ENCODE peak calls at places on chromosome 7, in six cellular contexts. One of them, this sample, is unnamed. For H3K4me1, the result is how much of the 10 kb centered on the place peaks cover.

GRCh38 chr7:157017639-157018327 is 7.3 kb upstream of the MNX1 start:
- DNase-seq in tibial nerve: no peak
- DNase-seq in IMR-90: no peak
- DNase-seq in heart left ventricle: no peak
- DNase-seq in HCT116: no peak
- DNase-seq in GM23248: no peak
- DNase-seq in this sample: no peak

GRCh38 chr7:29569648-29570047 is 6.0 kb downstream of the PRR15 start:
- DNase-seq in heart left ventricle: no peak
- DNase-seq in HCT116: no peak
- DNase-seq in GM23248: no peak
- DNase-seq in tibial nerve: no peak
- DNase-seq in IMR-90: no peak
- DNase-seq in this sample: no peak

GRCh38 chr7:74165867-74166593 is 8.1 kb upstream of the EIF4H start:
- DNase-seq in HCT116: no peak
- DNase-seq in heart left ventricle: no peak
- DNase-seq in IMR-90: no peak
- DNase-seq in GM23248: no peak
- DNase-seq in tibial nerve: no peak
- DNase-seq in this sample: no peak

GRCh38 chr7:66281678-66282593 is 76.8 kb downstream of the TPST1 start:
- DNase-seq in tibial nerve: no peak
- DNase-seq in HCT116: peak
- DNase-seq in IMR-90: peak
- DNase-seq in heart left ventricle: no peak
- DNase-seq in GM23248: peak
- DNase-seq in this sample: peak

GRCh38 chr7:128409435-128410091 is at the start of gene IMPDH1:
- DNase-seq in GM23248: peak
- DNase-seq in heart left ventricle: peak
- DNase-seq in HCT116: no peak
- DNase-seq in IMR-90: peak
- DNase-seq in tibial nerve: peak
- DNase-seq in this sample: peak

GRCh38 chr7:98251251-98251843 is 685 bp downstream of the TECPR1 start:
- DNase-seq in IMR-90: no peak
- DNase-seq in tibial nerve: peak
- DNase-seq in heart left ventricle: no peak
- DNase-seq in HCT116: no peak
- DNase-seq in GM23248: peak
- DNase-seq in this sample: no peak

GRCh38 chr7:77954773-77955562 is 156.4 kb downstream of the PHTF2 start:
- DNase-seq in IMR-90: peak
- DNase-seq in HCT116: no peak
- DNase-seq in heart left ventricle: no peak
- DNase-seq in tibial nerve: no peak
- DNase-seq in GM23248: peak
- DNase-seq in this sample: no peak

GRCh38 chr7:70542750-70543376 is 589.1 kb upstream of the GALNT17 start:
- DNase-seq in heart left ventricle: no peak
- DNase-seq in IMR-90: no peak
- DNase-seq in HCT116: no peak
- DNase-seq in tibial nerve: no peak
- DNase-seq in GM23248: peak
- DNase-seq in this sample: no peak

GRCh38 chr7:6011541-6011940 is 2.5 kb downstream of the AIMP2 start:
- DNase-seq in IMR-90: no peak
- DNase-seq in HCT116: no peak
- DNase-seq in heart left ventricle: no peak
- DNase-seq in tibial nerve: no peak
- DNase-seq in GM23248: no peak
- DNase-seq in this sample: no peak

GRCh38 chr7:116128139-116128538 is 82.2 kb upstream of the TES start:
- DNase-seq in GM23248: no peak
- DNase-seq in HCT116: no peak
- DNase-seq in tibial nerve: no peak
- DNase-seq in IMR-90: no peak
- DNase-seq in heart left ventricle: no peak
- DNase-seq in this sample: no peak

GRCh38 chr7:110084177-110084807 is 1006.6 kb upstream of the LRRN3 start:
- DNase-seq in HCT116: no peak
- DNase-seq in GM23248: no peak
- DNase-seq in heart left ventricle: no peak
- DNase-seq in tibial nerve: no peak
- DNase-seq in IMR-90: peak
- DNase-seq in this sample: no peak

GRCh38 chr7:107078517-107078966 is 34.0 kb downstream of the PRKAR2B start:
- DNase-seq in tibial nerve: no peak
- DNase-seq in IMR-90: peak
- DNase-seq in heart left ventricle: no peak
- DNase-seq in HCT116: peak
- DNase-seq in GM23248: peak
- DNase-seq in this sample: no peak

GRCh38 chr7:15305002-15305600 is 256.7 kb downstream of the AGMO start:
- DNase-seq in HCT116: peak
- DNase-seq in GM23248: peak
- DNase-seq in tibial nerve: peak
- DNase-seq in IMR-90: peak
- DNase-seq in heart left ventricle: no peak
- DNase-seq in this sample: no peak

GRCh38 chr7:112280267-112280666 is 73.8 kb downstream of the ZNF277 start:
- DNase-seq in IMR-90: no peak
- DNase-seq in HCT116: no peak
- DNase-seq in GM23248: no peak
- DNase-seq in tibial nerve: no peak
- DNase-seq in heart left ventricle: no peak
- DNase-seq in this sample: no peak

GRCh38 chr7:732094-732541 is 5.0 kb upstream of the PRKAR1B start:
- DNase-seq in GM23248: no peak
- DNase-seq in HCT116: peak
- DNase-seq in heart left ventricle: peak
- DNase-seq in IMR-90: no peak
- DNase-seq in tibial nerve: no peak
- DNase-seq in this sample: no peak

GRCh38 chr7:2757904-2758672 is 70.1 kb downstream of the AMZ1 start:
- DNase-seq in IMR-90: peak
- DNase-seq in heart left ventricle: no peak
- DNase-seq in tibial nerve: peak
- DNase-seq in GM23248: peak
- DNase-seq in HCT116: peak
- DNase-seq in this sample: no peak
- H3K4me1 ChIP-seq in IMR-90: under half
- H3K4me1 ChIP-seq in heart left ventricle: under half
- H3K4me1 ChIP-seq in tibial nerve: under half
- H3K4me1 ChIP-seq in GM23248: half or more
- H3K4me1 ChIP-seq in HCT116: under half
- H3K4me1 ChIP-seq in this sample: under half

DNA sequence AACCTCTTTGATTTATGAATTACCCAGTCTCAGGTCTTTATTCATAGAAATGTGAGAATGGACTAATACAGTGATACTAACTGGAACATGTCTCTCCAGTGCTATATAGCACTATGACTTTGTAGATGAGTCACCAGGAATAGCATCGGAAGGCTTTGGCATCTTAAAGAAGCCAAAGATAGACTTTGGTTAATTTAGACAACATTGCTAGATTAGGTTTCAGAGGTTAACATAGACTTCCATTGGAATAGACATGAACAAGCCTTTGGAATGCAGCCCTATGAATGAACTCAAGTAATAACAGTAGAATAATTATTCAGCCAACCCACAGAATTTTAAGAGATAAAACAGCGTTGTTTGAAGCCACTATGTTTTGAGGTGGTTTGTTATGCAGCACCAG is 169.2 kb downstream of the HGF start:
- DNase-seq in heart left ventricle: no peak
- DNase-seq in HCT116: no peak
- DNase-seq in tibial nerve: no peak
- DNase-seq in GM23248: peak
- DNase-seq in IMR-90: peak
- DNase-seq in this sample: no peak
- H3K4me1 ChIP-seq in heart left ventricle: under half
- H3K4me1 ChIP-seq in HCT116: under half
- H3K4me1 ChIP-seq in tibial nerve: under half
- H3K4me1 ChIP-seq in GM23248: under half
- H3K4me1 ChIP-seq in IMR-90: under half
- H3K4me1 ChIP-seq in this sample: under half

GRCh38 chr7:82760831-82761230 is 317.3 kb upstream of the CACNA2D1 start:
- DNase-seq in heart left ventricle: no peak
- DNase-seq in tibial nerve: no peak
- DNase-seq in HCT116: no peak
- DNase-seq in GM23248: no peak
- DNase-seq in IMR-90: peak
- DNase-seq in this sample: no peak

GRCh38 chr7:82762880-82763279 is 319.3 kb upstream of the CACNA2D1 start:
- DNase-seq in tibial nerve: no peak
- DNase-seq in HCT116: no peak
- DNase-seq in IMR-90: peak
- DNase-seq in heart left ventricle: no peak
- DNase-seq in GM23248: no peak
- DNase-seq in this sample: no peak

GRCh38 chr7:82755705-82756551 is 312.4 kb upstream of the CACNA2D1 start:
- DNase-seq in tibial nerve: no peak
- DNase-seq in HCT116: no peak
- DNase-seq in IMR-90: peak
- DNase-seq in heart left ventricle: no peak
- DNase-seq in GM23248: peak
- DNase-seq in this sample: no peak

DNA sequence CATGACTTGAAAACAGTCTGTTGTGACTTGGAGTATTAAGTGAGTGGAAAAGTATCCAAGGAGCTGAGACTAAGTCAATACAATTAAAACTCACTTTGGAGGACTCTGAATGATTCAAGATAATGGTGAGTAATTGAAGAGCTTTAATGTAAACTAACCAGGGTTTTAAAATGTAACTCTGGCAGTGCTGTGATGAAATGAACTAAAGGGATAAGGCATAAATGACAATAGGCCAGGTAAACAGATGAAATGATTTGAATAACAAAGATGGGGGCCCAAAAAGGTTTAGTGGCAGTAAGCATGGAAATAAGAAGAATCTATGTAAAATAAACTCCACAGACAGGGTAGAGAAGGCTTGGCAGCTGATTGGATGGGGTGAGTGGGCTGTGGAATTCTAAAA is 316.5 kb upstream of the CACNA2D1 start:
- DNase-seq in HCT116: no peak
- DNase-seq in heart left ventricle: no peak
- DNase-seq in GM23248: no peak
- DNase-seq in IMR-90: peak
- DNase-seq in tibial nerve: no peak
- DNase-seq in this sample: no peak
- H3K4me1 ChIP-seq in HCT116: under half
- H3K4me1 ChIP-seq in heart left ventricle: under half
- H3K4me1 ChIP-seq in GM23248: under half
- H3K4me1 ChIP-seq in IMR-90: under half
- H3K4me1 ChIP-seq in tibial nerve: under half
- H3K4me1 ChIP-seq in this sample: under half

GRCh38 chr7:101382937-101383336 is 20.3 kb downstream of the COL26A1 start:
- DNase-seq in tibial nerve: no peak
- DNase-seq in heart left ventricle: no peak
- DNase-seq in HCT116: no peak
- DNase-seq in IMR-90: no peak
- DNase-seq in GM23248: no peak
- DNase-seq in this sample: no peak

GRCh38 chr7:101381549-101381948 is 18.9 kb downstream of the COL26A1 start:
- DNase-seq in heart left ventricle: no peak
- DNase-seq in tibial nerve: no peak
- DNase-seq in IMR-90: no peak
- DNase-seq in GM23248: no peak
- DNase-seq in HCT116: no peak
- DNase-seq in this sample: no peak

GRCh38 chr7:101390901-101391301 is 28.2 kb downstream of the COL26A1 start:
- DNase-seq in heart left ventricle: peak
- DNase-seq in tibial nerve: peak
- DNase-seq in IMR-90: no peak
- DNase-seq in GM23248: no peak
- DNase-seq in HCT116: no peak
- DNase-seq in this sample: no peak

GRCh38 chr7:101386558-101387199 is 24.0 kb downstream of the COL26A1 start:
- DNase-seq in heart left ventricle: no peak
- DNase-seq in GM23248: peak
- DNase-seq in HCT116: no peak
- DNase-seq in tibial nerve: no peak
- DNase-seq in IMR-90: peak
- DNase-seq in this sample: no peak

DNA sequence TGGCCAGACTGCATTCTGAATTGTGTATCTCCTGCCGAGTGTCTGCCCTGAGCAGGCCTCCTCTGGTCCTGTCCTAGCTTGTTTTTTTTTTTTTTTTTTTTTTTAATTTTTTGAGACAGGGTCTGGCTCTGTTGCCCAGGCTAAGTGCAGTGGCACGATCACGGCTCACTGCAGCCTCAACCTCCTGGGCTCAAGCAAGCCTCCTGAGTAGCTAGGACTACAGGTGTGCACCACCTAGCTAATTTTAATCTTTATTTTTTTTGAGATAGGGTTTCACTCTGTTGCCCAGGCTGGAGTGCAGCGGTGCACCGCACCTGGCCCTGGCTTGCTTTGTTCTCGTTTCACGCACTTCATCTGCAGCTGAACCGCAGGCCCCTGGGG is 23.5 kb downstream of the COL26A1 start:
- DNase-seq in heart left ventricle: no peak
- DNase-seq in tibial nerve: no peak
- DNase-seq in GM23248: no peak
- DNase-seq in HCT116: no peak
- DNase-seq in IMR-90: no peak
- DNase-seq in this sample: no peak
- H3K4me1 ChIP-seq in heart left ventricle: under half
- H3K4me1 ChIP-seq in tibial nerve: under half
- H3K4me1 ChIP-seq in GM23248: under half
- H3K4me1 ChIP-seq in HCT116: under half
- H3K4me1 ChIP-seq in IMR-90: under half
- H3K4me1 ChIP-seq in this sample: under half

GRCh38 chr7:47488969-47489342 is 93.0 kb downstream of the TNS3 start:
- DNase-seq in HCT116: no peak
- DNase-seq in IMR-90: no peak
- DNase-seq in GM23248: no peak
- DNase-seq in heart left ventricle: no peak
- DNase-seq in tibial nerve: no peak
- DNase-seq in this sample: no peak
- H3K4me1 ChIP-seq in HCT116: under half
- H3K4me1 ChIP-seq in IMR-90: under half
- H3K4me1 ChIP-seq in GM23248: under half
- H3K4me1 ChIP-seq in heart left ventricle: under half
- H3K4me1 ChIP-seq in tibial nerve: under half
- H3K4me1 ChIP-seq in this sample: under half

GRCh38 chr7:148397056-148397455 is 193.5 kb upstream of the C7orf33 start:
- DNase-seq in IMR-90: no peak
- DNase-seq in tibial nerve: no peak
- DNase-seq in heart left ventricle: no peak
- DNase-seq in HCT116: no peak
- DNase-seq in GM23248: no peak
- DNase-seq in this sample: no peak
- H3K4me1 ChIP-seq in IMR-90: under half
- H3K4me1 ChIP-seq in tibial nerve: under half
- H3K4me1 ChIP-seq in heart left ventricle: under half
- H3K4me1 ChIP-seq in HCT116: under half
- H3K4me1 ChIP-seq in GM23248: under half
- H3K4me1 ChIP-seq in this sample: under half

GRCh38 chr7:105030447-105030846 is 16.4 kb downstream of the KMT2E start:
- DNase-seq in tibial nerve: no peak
- DNase-seq in GM23248: no peak
- DNase-seq in heart left ventricle: no peak
- DNase-seq in IMR-90: no peak
- DNase-seq in HCT116: no peak
- DNase-seq in this sample: no peak
- H3K4me1 ChIP-seq in tibial nerve: under half
- H3K4me1 ChIP-seq in GM23248: under half
- H3K4me1 ChIP-seq in heart left ventricle: under half
- H3K4me1 ChIP-seq in IMR-90: under half
- H3K4me1 ChIP-seq in HCT116: under half
- H3K4me1 ChIP-seq in this sample: under half